ENCODE peak calls at places on chromosome 11, in eight cellular contexts. Q, Y, B, M, G, K, O and I are unnamed samples.

GRCh38 chr11:94224078-94224477 is 80.3 kb upstream of the IZUMO1R start:
- DNase-seq in Q (no peak), B (no peak), G (no peak), Y (no peak), K (no peak), O (no peak), M (no peak), I (no peak)

GRCh38 chr11:31786996-31787685 is 24.0 kb downstream of the PAX6 start:
- DNase-seq in K (no peak), O (no peak), Y (no peak), M (no peak), G (no peak), Q (peak), B (no peak), I (no peak)

GRCh38 chr11:27319065-27319464 is 44.0 kb downstream of the CCDC34 start:
- DNase-seq in M (peak), B (no peak), O (no peak), K (peak), Y (no peak), Q (no peak), G (no peak), I (no peak)

GRCh38 chr11:134469627-134470026 is 57.6 kb upstream of the B3GAT1 start:
- DNase-seq in Y (no peak), Q (peak), B (no peak), K (no peak), M (no peak), G (no peak), O (peak), I (no peak)

GRCh38 chr11:91156041-91156440 is 933.2 kb upstream of the CHORDC1 start:
- DNase-seq in G (no peak), Q (no peak), Y (no peak), O (no peak), B (no peak), K (peak), M (no peak), I (no peak)

GRCh38 chr11:20162824-20163777 is 2.8 kb upstream of the DBX1 start:
- DNase-seq in B (no peak), Q (no peak), Y (no peak), G (no peak), M (peak), K (peak), O (no peak), I (no peak)

GRCh38 chr11:130095326-130095725 is 25.6 kb downstream of the APLP2 start:
- DNase-seq in K (no peak), B (no peak), O (no peak), M (no peak), Q (no peak), G (no peak), Y (no peak), I (no peak)

GRCh38 chr11:13368041-13368446 is 90.5 kb downstream of the BMAL1 start:
- DNase-seq in B (no peak), Y (no peak), K (peak), Q (no peak), O (no peak), M (no peak), G (no peak), I (no peak)

GRCh38 chr11:124536520-124536919 is 6.9 kb downstream of the OR8B12 start:
- DNase-seq in G (peak), M (peak), Q (peak), K (peak), O (no peak), B (no peak), Y (peak), I (no peak)

GRCh38 chr11:19984048-19984742 is 176.1 kb downstream of the DBX1 start:
- DNase-seq in O (no peak), M (no peak), Y (no peak), B (no peak), K (no peak), Q (no peak), G (no peak), I (peak)

GRCh38 chr11:76419896-76420295 is 24.9 kb upstream of the EMSY start:
- DNase-seq in K (no peak), G (no peak), B (peak), Y (no peak), O (peak), Q (peak), M (peak), I (no peak)

GRCh38 chr11:10875430-10876021 is 17.7 kb upstream of the ZBED5 start:
- DNase-seq in O (no peak), Y (no peak), M (no peak), K (no peak), Q (no peak), B (no peak), G (no peak), I (no peak)

GRCh38 chr11:62400760-62401159 is 18.1 kb upstream of the SCGB1A1 start:
- DNase-seq in G (peak), Y (peak), M (peak), B (peak), Q (no peak), K (peak), O (no peak), I (peak)

GRCh38 chr11:69044111-69045013 is 4.4 kb upstream of the TPCN2 start:
- DNase-seq in O (peak), Y (peak), B (peak), K (peak), G (no peak), M (peak), Q (no peak), I (peak)

GRCh38 chr11:10511046-10511711 is 29.8 kb downstream of the RNF141 start:
- DNase-seq in G (peak), M (no peak), Y (no peak), B (no peak), O (no peak), Q (no peak), K (no peak), I (no peak)

GRCh38 chr11:119730347-119730613 is 1.3 kb upstream of the NECTIN1 start:
- DNase-seq in B (no peak), M (no peak), G (no peak), O (no peak), Q (no peak), K (no peak), Y (no peak), I (no peak)
- H3K4me3 ChIP-seq in B (peak), M (no peak), G (no peak), O (no peak), Q (no peak), K (no peak), Y (no peak), I (peak)

GRCh38 chr11:100190395-100190794 is 496.7 kb upstream of the ARHGAP42 start:
- DNase-seq in Q (no peak), M (no peak), Y (no peak), O (no peak), B (no peak), K (no peak), G (no peak), I (no peak)

GRCh38 chr11:100185588-100185987 is 501.5 kb upstream of the ARHGAP42 start:
- DNase-seq in O (no peak), Y (no peak), K (no peak), G (no peak), Q (no peak), M (no peak), B (no peak), I (no peak)

DNA sequence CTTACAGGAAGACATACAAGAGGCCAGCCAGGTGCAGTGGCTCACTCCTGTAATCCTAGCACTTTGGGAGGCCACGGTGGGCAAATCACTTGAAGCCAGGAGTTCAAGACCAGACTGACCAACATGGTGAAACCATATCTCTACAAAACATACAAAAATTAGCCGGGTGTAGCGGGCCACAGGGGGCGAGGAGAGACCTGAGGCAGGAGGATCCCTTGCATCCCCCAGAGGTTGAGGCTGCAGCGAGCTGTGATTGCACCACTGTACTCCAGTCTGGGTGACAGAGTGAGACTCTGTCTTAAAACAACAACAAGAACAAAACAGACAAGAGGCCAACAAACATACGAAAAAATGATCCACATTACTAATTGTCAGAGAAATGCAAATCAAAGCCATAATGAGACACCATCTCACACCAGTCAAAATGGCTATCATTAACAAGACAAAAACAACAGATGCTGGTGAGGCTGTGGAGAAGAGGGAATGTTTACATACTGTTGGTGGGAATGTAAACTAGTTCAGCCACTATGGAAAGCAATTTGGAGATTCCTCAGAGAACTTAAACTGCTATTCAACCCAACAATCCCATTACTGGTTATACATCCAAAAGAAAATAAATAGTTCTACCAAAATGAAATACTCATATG is 498.8 kb upstream of the ARHGAP42 start:
- DNase-seq in O (no peak), K (no peak), Q (no peak), G (no peak), Y (no peak), M (no peak), B (no peak), I (no peak)
- H3K4me3 ChIP-seq in O (no peak), K (no peak), Q (no peak), G (no peak), Y (no peak), M (no peak), B (no peak), I (no peak)

DNA sequence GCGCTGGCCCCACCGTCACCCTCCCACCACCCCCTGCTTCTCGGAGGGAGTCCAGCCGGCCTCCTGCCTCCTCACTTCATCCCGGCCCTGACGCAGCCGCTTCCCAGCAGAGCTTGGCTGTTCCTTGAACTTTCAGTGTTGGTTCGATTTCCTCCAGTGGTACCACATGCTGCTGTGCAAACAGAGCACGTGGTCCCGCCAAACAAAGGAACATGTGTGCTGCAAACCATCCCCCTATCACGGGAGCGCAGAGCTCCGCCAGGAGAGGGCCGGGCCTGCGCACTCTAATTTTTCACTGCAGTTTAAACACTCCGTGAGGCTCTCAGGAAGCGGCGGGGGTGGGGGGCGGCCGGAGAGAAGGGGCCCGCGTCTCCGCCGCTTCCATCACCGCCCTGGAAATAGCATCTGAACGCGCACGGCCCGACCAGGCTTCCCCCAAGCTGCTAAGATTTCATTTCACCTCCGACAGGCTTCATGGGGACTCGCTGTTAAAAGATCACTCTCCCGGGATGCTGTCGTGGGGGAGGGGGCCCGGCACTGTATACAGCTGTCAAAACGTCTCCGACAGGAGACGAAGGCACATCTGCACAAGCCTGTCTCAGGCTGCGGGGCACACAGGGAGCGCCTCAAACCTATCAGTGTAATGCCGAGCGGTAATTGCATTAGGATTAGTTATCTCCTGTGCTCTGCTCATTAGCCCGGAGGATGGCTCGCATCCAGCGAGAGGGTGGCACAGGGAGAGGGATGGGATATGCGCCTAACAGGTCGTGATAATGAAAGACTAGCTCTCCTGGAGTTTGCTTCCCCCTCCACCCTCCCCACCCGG is 269.9 kb upstream of the SORL1-AS1 start:
- DNase-seq in K (peak), B (peak), Y (peak), Q (no peak), O (no peak), G (peak), M (peak), I (peak)
- H3K4me3 ChIP-seq in K (peak), B (peak), Y (peak), Q (no peak), O (no peak), G (no peak), M (peak), I (peak)

DNA sequence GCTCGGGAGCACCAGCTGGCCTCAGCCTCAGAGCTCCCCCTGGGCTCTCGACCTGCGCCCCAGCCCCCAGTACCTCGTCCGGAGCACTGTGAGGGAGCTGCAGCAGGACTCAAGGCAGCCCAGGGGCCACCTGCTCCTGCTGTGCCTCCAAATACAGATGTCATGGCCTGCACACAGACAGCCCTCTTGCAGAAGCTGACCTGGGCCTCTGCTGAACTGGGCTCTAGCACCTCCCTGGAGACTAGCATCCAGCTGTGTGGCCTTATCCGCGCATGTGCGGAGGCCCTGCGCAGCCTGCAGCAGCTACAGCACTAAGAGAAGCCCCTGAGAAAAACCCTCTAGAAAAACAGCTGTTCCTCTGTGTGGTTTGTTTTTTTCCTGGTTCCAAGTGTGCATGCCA is 918 bp upstream of the FAM89B start:
- DNase-seq in K (no peak), M (no peak), G (no peak), Q (no peak), B (peak), O (no peak), Y (no peak), I (peak)
- H3K4me3 ChIP-seq in K (peak), M (peak), G (no peak), Q (peak), B (peak), O (peak), Y (no peak), I (peak)

GRCh38 chr11:18225906-18226305 is 10.7 kb downstream of the SAA4 start:
- DNase-seq in Q (no peak), B (no peak), K (no peak), G (no peak), Y (no peak), O (peak), M (no peak), I (no peak)

GRCh38 chr11:18223937-18224387 is 12.6 kb downstream of the SAA4 start:
- DNase-seq in K (no peak), G (no peak), B (no peak), Q (no peak), O (no peak), M (no peak), Y (no peak), I (no peak)

GRCh38 chr11:18230859-18231258 is 5.7 kb downstream of the SAA4 start:
- DNase-seq in O (no peak), Y (no peak), K (no peak), G (no peak), B (no peak), Q (no peak), M (no peak), I (no peak)

GRCh38 chr11:18233912-18234311 is 2.7 kb downstream of the SAA4 start:
- DNase-seq in O (no peak), B (no peak), M (no peak), K (no peak), G (no peak), Y (no peak), Q (no peak), I (no peak)

GRCh38 chr11:18229501-18229900 is 7.1 kb downstream of the SAA4 start:
- DNase-seq in B (no peak), M (no peak), Q (peak), G (no peak), O (peak), K (no peak), Y (no peak), I (no peak)
- H3K4me3 ChIP-seq in B (no peak), M (no peak), Q (no peak), G (no peak), O (peak), K (no peak), Y (no peak), I (no peak)

DNA sequence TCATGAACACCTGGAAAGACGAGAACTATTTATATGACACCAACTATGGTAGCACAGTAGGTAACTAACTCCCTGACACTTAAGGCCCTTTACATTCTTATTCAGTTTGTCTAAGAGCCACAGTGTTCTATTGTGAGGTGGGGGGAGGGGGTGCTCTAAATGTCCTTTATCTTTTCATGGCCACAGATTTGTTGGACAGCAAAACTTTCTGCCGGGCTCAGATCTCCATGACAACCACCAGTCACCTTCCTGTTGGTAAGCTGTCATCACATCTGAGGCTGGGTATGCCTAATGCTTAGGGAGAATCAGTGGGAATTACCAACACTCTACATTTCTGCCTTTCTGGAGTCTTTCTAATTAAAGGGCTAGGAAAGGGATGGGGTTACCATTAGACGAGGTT is 30.7 kb downstream of the EHF start:
- DNase-seq in O (no peak), B (no peak), Q (no peak), Y (no peak), M (peak), G (no peak), K (no peak), I (no peak)
- H3K4me3 ChIP-seq in O (no peak), B (no peak), Q (no peak), Y (no peak), M (no peak), G (no peak), K (no peak), I (no peak)

DNA sequence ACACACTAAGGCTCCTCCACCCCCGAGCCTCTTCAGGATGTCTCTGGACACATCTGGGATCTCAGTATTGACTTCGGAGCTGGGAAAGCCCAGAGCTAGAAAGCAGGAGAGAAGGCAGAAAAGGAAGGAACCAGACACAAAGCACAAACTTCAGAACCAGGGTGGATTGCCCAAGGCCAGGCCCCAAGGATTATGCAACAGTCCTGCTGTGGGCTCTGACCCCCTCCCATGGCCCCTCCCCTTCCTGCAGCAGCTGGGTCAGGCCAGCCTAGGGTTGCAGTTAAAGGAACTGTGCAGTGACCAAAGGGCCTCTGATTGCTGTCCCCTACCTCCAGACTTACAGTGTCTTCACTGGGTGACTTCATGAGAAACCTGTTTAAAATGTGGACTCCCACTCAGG is 5.3 kb downstream of the KCNE3 start:
- DNase-seq in M (peak), Q (peak), G (peak), Y (peak), K (no peak), B (peak), O (no peak), I (peak)
- H3K4me3 ChIP-seq in M (no peak), Q (peak), G (no peak), Y (peak), K (no peak), B (no peak), O (no peak), I (no peak)